ENCODE peak calls at places on chromosomes 12 and 14, in four cellular contexts. W, R, C and P are unnamed samples.

GRCh38 chr12:70724444-70724843 is 87.2 kb upstream of the PTPRB start:
- DNase-seq in W (no peak), R (no peak), C (no peak), P (no peak)

GRCh38 chr12:125312471-125312870 is 247.2 kb downstream of the AACS start:
- DNase-seq in W (no peak), R (no peak), C (no peak), P (no peak)

GRCh38 chr14:103074699-103075341 is 9.2 kb upstream of the LBHD2 start:
- DNase-seq in W (peak; percentile 85), R (no peak), C (peak; percentile 74), P (no peak)

GRCh38 chr14:63993992-63994391 is 141.2 kb downstream of the SYNE2 start:
- DNase-seq in W (no peak), R (no peak), C (no peak), P (no peak)

GRCh38 chr14:58832010-58832409 is 194.2 kb downstream of the DACT1 start:
- DNase-seq in W (no peak), R (no peak), C (no peak), P (no peak)

GRCh38 chr14:58941666-58942065 is 246.8 kb upstream of the DAAM1 start:
- DNase-seq in W (no peak), R (no peak), C (no peak), P (no peak)

GRCh38 chr12:214005-214736 is at the start of gene SLC6A12:
- DNase-seq in W (peak; percentile 42), R (no peak), C (no peak), P (no peak)

GRCh38 chr12:124608451-124608870 is 41.0 kb upstream of the NCOR2 start:
- DNase-seq in W (peak; percentile 12), R (no peak), C (no peak), P (no peak)

GRCh38 chr14:37384870-37385596 is 187.3 kb downstream of the MIPOL1 start:
- DNase-seq in W (no peak), R (no peak), C (no peak), P (no peak)

GRCh38 chr14:103086771-103087342 is 2.8 kb downstream of the LBHD2 start:
- DNase-seq in W (peak; percentile 45), R (no peak), C (no peak), P (no peak)

GRCh38 chr12:4383304-4383865 is 3.9 kb upstream of the FGF23 start:
- DNase-seq in W (no peak), R (no peak), C (no peak), P (peak; percentile 88)

GRCh38 chr12:60205500-60205899 is 609.7 kb downstream of the SLC16A7 start:
- DNase-seq in W (no peak), R (no peak), C (no peak), P (no peak)

GRCh38 chr12:52126605-52127578 is 47.4 kb downstream of the SMIM41 start:
- DNase-seq in W (no peak), R (no peak), C (peak; percentile 55), P (peak; percentile 89)

GRCh38 chr12:118682656-118683055 is 298.7 kb upstream of the SRRM4 start:
- DNase-seq in W (no peak), R (no peak), C (no peak), P (no peak)

GRCh38 chr12:51863921-51864700 is 15.6 kb upstream of the FIGNL2 start:
- DNase-seq in W (no peak), R (no peak), C (no peak), P (no peak)

DNA sequence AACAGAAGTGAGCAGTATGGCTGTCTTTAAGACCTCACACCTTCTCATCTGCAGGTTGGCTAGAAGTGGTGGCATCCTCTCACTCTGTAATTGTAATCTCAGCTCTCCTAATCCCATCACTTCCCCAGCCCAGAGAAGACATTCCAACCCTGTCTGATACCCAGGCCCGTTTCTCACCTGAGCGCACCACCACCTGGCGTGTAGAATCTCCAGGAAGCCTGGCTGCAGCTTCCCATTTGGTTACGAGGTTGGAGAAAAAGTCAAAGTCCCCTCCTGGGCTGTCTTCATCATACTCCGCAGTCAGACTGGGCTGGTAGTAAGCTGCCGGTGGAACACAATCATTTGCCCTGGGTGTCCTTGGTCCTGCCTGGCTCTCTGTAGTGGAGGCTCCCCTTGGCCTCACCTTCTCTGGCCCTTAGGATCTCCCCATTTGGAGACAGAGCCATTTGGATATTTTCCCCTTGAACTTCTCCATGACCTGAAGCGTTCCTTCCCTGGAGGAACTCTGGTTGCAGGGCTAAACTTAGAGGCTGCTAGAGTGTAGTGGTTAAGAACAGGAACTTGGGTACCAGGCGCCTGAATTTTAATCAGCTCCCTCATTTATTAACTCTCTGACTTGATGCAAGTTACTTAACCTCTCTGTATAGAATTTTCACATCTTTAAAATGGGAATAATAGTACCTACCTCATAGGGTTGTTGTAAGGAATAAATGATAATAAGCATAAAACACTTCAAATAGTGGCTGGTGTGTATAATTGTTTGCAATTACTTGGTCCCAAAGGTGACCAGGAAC is 1.8 kb downstream of the SDR39U1 start:
- DNase-seq in W (no peak), R (no peak), C (no peak), P (peak; percentile 87)
- H3K36me3 ChIP-seq in W (peaks cover 18% of the 10 kb centered on the region), R (peaks cover 7% of the 10 kb centered on the region), C (peaks cover 54% of the 10 kb centered on the region), P (peaks cover 53% of the 10 kb centered on the region)

DNA sequence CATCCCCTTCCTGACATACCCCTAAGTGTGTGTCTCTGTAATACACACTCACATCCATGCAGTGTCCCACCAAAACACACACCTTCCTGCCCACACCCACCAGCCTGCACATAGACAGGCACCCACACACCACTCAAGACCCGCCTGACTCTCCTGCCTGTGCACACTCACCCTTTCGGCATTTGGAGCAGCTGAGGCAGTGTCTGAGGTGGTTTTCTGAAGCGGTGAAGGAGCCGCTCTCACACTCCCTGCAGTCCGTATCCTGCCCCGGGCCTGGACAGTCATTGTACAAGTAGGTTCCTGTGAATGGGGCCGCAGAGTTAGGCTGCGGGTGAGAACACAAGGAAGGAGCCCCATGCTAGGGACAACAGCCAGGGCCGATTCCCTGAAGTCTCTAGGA is 8.3 kb downstream of the TNFRSF1A start:
- DNase-seq in W (no peak), R (no peak), C (no peak), P (no peak)
- H3K36me3 ChIP-seq in W (peaks cover 34% of the 10 kb centered on the region), R (peaks cover 9% of the 10 kb centered on the region), C (peaks cover 62% of the 10 kb centered on the region), P (peaks cover 61% of the 10 kb centered on the region)

DNA sequence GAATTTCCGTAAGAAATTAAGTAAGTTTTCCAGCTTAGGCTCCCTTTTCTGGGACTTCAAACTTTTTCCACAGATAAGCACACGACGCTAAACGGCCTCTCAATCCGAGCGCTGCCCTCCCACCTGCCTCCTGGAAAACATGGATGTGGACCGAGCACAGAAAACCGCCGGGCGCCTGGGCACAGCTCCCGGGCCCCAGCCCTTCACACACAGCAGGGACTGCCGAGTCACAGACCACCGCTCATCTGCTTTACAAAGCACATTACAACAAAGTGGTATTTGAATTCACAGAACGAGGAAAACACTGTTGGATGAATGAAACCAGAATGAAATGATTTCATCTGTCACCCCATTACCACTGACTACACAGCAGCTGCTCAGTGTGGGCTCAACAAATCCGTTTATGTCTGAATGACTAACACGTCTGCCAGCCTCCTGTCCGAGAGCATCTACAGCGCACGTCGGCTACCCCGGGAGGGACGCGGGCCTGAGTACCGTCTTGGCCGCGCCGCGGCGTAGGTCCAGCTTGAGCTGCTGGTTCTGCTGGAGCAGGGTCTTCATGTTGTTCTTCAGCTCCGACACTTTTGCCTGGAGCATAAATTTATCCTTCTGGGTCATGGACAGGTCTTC is 13.1 kb upstream of the ANKLE2 start:
- DNase-seq in W (no peak), R (no peak), C (no peak), P (no peak)
- H3K36me3 ChIP-seq in W (peaks cover 40% of the 10 kb centered on the region), R (peaks cover 16% of the 10 kb centered on the region), C (peaks cover 99% of the 10 kb centered on the region), P (peaks cover 60% of the 10 kb centered on the region)

DNA sequence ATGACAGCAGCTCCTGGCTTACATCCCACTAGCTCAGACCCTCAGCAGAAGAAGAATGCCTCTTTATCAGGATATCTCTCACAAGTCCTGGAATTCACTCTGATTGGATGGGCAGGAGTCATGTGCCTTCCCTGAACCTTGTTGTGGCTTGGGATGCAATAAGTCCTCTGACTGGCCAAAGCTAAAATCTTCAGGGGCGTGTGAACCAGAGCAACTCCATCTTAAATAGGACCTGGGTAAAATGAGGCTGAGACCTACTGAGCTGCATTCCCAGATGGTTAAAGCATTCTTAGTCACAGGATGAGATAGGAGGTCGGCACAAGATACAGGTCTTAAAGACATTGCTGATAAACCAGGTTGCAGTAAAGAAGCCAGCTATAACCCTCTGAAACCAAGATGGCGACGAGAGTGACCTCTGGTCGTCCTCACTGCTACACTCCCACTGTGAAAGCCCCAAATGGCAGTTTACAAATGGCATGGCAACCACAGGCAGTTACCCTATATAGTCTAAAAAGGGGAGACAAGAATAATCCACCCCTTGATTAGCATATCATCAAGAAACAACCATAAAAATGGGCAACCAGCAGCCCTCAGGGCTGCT is 60.4 kb upstream of the FICD start:
- DNase-seq in W (no peak), R (no peak), C (no peak), P (no peak)
- H3K36me3 ChIP-seq in W (no peaks in the 10 kb centered on the region), R (no peaks in the 10 kb centered on the region), C (no peaks in the 10 kb centered on the region), P (no peaks in the 10 kb centered on the region)